ENCODE peak calls at places on chromosomes 7 and 10, in six cellular contexts. One of them, this sample, is unnamed.

GRCh38 chr10:69948261-69948660 is 104.4 kb upstream of the MACROH2A2 start:
- DNase-seq in hepatocyte: no peak
- DNase-seq in GM10248: no peak
- DNase-seq in HCT116: no peak
- DNase-seq in heart right ventricle: no peak
- DNase-seq in AG04450: no peak
- DNase-seq in this sample: no peak

GRCh38 chr7:30459591-30460245 is 18.9 kb downstream of the NOD1 start:
- DNase-seq in HCT116: no peak
- DNase-seq in hepatocyte: peak
- DNase-seq in AG04450: peak
- DNase-seq in GM10248: no peak
- DNase-seq in heart right ventricle: no peak
- DNase-seq in this sample: no peak

GRCh38 chr10:76315240-76315639 is 883.8 kb downstream of the LRMDA start:
- DNase-seq in hepatocyte: no peak
- DNase-seq in HCT116: no peak
- DNase-seq in heart right ventricle: no peak
- DNase-seq in AG04450: no peak
- DNase-seq in GM10248: no peak
- DNase-seq in this sample: no peak

GRCh38 chr7:69630292-69630691 is 32.0 kb downstream of the AUTS2 start:
- DNase-seq in hepatocyte: no peak
- DNase-seq in HCT116: no peak
- DNase-seq in GM10248: no peak
- DNase-seq in heart right ventricle: no peak
- DNase-seq in AG04450: no peak
- DNase-seq in this sample: no peak

GRCh38 chr10:63542835-63543575 is 21.8 kb downstream of the REEP3 start:
- DNase-seq in HCT116: peak
- DNase-seq in heart right ventricle: no peak
- DNase-seq in AG04450: no peak
- DNase-seq in hepatocyte: peak
- DNase-seq in GM10248: no peak
- DNase-seq in this sample: no peak

GRCh38 chr7:134892002-134892693 is 94.2 kb upstream of the AGBL3 start:
- DNase-seq in hepatocyte: no peak
- DNase-seq in HCT116: no peak
- DNase-seq in heart right ventricle: no peak
- DNase-seq in AG04450: peak
- DNase-seq in GM10248: no peak
- DNase-seq in this sample: no peak

GRCh38 chr7:151089893-151090730 is 3.8 kb downstream of the AGAP3 start:
- DNase-seq in GM10248: no peak
- DNase-seq in heart right ventricle: no peak
- DNase-seq in HCT116: no peak
- DNase-seq in hepatocyte: peak
- DNase-seq in AG04450: no peak
- DNase-seq in this sample: no peak

GRCh38 chr7:153943428-153944370 is 108.5 kb upstream of the DPP6 start:
- DNase-seq in AG04450: no peak
- DNase-seq in GM10248: no peak
- DNase-seq in heart right ventricle: no peak
- DNase-seq in hepatocyte: no peak
- DNase-seq in HCT116: no peak
- DNase-seq in this sample: no peak

GRCh38 chr10:132859084-132859855 is 73.3 kb upstream of the NKX6-2 start:
- DNase-seq in heart right ventricle: peak
- DNase-seq in hepatocyte: no peak
- DNase-seq in AG04450: no peak
- DNase-seq in HCT116: no peak
- DNase-seq in GM10248: no peak
- DNase-seq in this sample: no peak

GRCh38 chr7:101166909-101167644 is 1.7 kb upstream of the VGF start:
- DNase-seq in HCT116: no peak
- DNase-seq in heart right ventricle: no peak
- DNase-seq in hepatocyte: peak
- DNase-seq in GM10248: no peak
- DNase-seq in AG04450: no peak
- DNase-seq in this sample: no peak

GRCh38 chr7:98365863-98366561 is 34.9 kb downstream of the BAIAP2L1 start:
- DNase-seq in hepatocyte: no peak
- DNase-seq in HCT116: no peak
- DNase-seq in AG04450: no peak
- DNase-seq in GM10248: no peak
- DNase-seq in heart right ventricle: peak
- DNase-seq in this sample: no peak

GRCh38 chr7:40571796-40572195 is 437.0 kb downstream of the SUGCT start:
- DNase-seq in hepatocyte: no peak
- DNase-seq in GM10248: no peak
- DNase-seq in AG04450: no peak
- DNase-seq in heart right ventricle: no peak
- DNase-seq in HCT116: no peak
- DNase-seq in this sample: no peak

GRCh38 chr7:100065452-100066186 is 15.9 kb downstream of the ZNF3 start:
- DNase-seq in GM10248: no peak
- DNase-seq in AG04450: peak
- DNase-seq in hepatocyte: peak
- DNase-seq in heart right ventricle: no peak
- DNase-seq in HCT116: no peak
- DNase-seq in this sample: no peak

GRCh38 chr10:44195120-44196007 is 189.5 kb downstream of the CXCL12 start:
- DNase-seq in GM10248: no peak
- DNase-seq in hepatocyte: peak
- DNase-seq in HCT116: no peak
- DNase-seq in heart right ventricle: peak
- DNase-seq in AG04450: peak
- DNase-seq in this sample: no peak

GRCh38 chr7:126727930-126728331 is 524.8 kb downstream of the GRM8 start:
- DNase-seq in GM10248: no peak
- DNase-seq in AG04450: no peak
- DNase-seq in hepatocyte: no peak
- DNase-seq in heart right ventricle: no peak
- DNase-seq in HCT116: no peak
- DNase-seq in this sample: no peak

GRCh38 chr7:730501-731439 is 3.7 kb upstream of the PRKAR1B start:
- DNase-seq in HCT116: no peak
- DNase-seq in AG04450: peak
- DNase-seq in heart right ventricle: no peak
- DNase-seq in hepatocyte: no peak
- DNase-seq in GM10248: no peak
- DNase-seq in this sample: no peak

GRCh38 chr10:118856106-118856505 is 101.3 kb upstream of the CACUL1 start:
- DNase-seq in GM10248: no peak
- DNase-seq in HCT116: no peak
- DNase-seq in AG04450: no peak
- DNase-seq in heart right ventricle: no peak
- DNase-seq in hepatocyte: no peak
- DNase-seq in this sample: no peak

GRCh38 chr10:6247041-6247712 is 44.4 kb downstream of the PFKFB3 start:
- DNase-seq in GM10248: no peak
- DNase-seq in AG04450: no peak
- DNase-seq in hepatocyte: no peak
- DNase-seq in heart right ventricle: no peak
- DNase-seq in HCT116: no peak
- DNase-seq in this sample: no peak

GRCh38 chr10:94104316-94105060 is 110.8 kb downstream of the PLCE1 start:
- DNase-seq in heart right ventricle: no peak
- DNase-seq in hepatocyte: no peak
- DNase-seq in GM10248: no peak
- DNase-seq in AG04450: no peak
- DNase-seq in HCT116: no peak
- DNase-seq in this sample: no peak

GRCh38 chr7:158910254-158911053 is 54.1 kb downstream of the DYNC2I1 start:
- DNase-seq in HCT116: no peak
- DNase-seq in AG04450: no peak
- DNase-seq in GM10248: no peak
- DNase-seq in hepatocyte: no peak
- DNase-seq in heart right ventricle: no peak
- DNase-seq in this sample: no peak

GRCh38 chr7:131327049-131327625 is 539 bp upstream of the MKLN1 start:
- DNase-seq in GM10248: peak
- DNase-seq in HCT116: peak
- DNase-seq in hepatocyte: peak
- DNase-seq in heart right ventricle: no peak
- DNase-seq in AG04450: no peak
- DNase-seq in this sample: peak

GRCh38 chr10:119677904-119678755 is 26.9 kb downstream of the BAG3 start:
- DNase-seq in HCT116: no peak
- DNase-seq in GM10248: no peak
- DNase-seq in hepatocyte: no peak
- DNase-seq in AG04450: no peak
- DNase-seq in heart right ventricle: no peak
- DNase-seq in this sample: no peak

GRCh38 chr10:68082815-68083395 is 7.8 kb upstream of the HERC4 start:
- DNase-seq in HCT116: no peak
- DNase-seq in AG04450: no peak
- DNase-seq in GM10248: no peak
- DNase-seq in hepatocyte: no peak
- DNase-seq in heart right ventricle: no peak
- DNase-seq in this sample: no peak
- TF ChIP-seq CTCF in HCT116: peak
- TF ChIP-seq CTCF in AG04450: peak
- TF ChIP-seq CTCF in GM10248: peak
- TF ChIP-seq CTCF in hepatocyte: peak
- TF ChIP-seq CTCF in heart right ventricle: peak
- TF ChIP-seq CTCF in this sample: no peak

GRCh38 chr7:143305423-143306070 is 10.4 kb upstream of the CLCN1 start:
- DNase-seq in HCT116: peak
- DNase-seq in heart right ventricle: peak
- DNase-seq in AG04450: no peak
- DNase-seq in GM10248: no peak
- DNase-seq in hepatocyte: peak
- DNase-seq in this sample: peak
- TF ChIP-seq CTCF in HCT116: peak
- TF ChIP-seq CTCF in heart right ventricle: peak
- TF ChIP-seq CTCF in AG04450: peak
- TF ChIP-seq CTCF in GM10248: peak
- TF ChIP-seq CTCF in hepatocyte: peak
- TF ChIP-seq CTCF in this sample: peak

DNA sequence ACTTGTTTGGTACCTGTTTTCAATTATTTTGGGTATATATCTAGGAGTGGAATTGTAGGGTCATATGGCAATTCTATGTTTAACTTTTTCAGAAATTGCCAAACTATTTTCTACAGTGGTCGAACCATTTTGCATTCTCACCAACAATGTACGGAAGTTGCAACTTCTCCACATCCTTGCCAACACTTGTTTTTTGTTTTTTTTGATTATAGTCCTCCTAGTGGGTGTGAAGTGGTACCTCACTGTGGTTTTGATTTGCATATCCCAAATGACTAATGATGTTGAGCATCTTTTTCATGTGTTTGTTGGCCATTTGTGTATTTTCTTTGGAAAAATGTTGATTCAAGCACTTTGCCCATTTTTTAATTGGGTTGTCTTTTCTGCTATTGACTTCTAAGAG is 122.1 kb downstream of the RPS24 start:
- DNase-seq in heart right ventricle: no peak
- DNase-seq in AG04450: no peak
- DNase-seq in hepatocyte: no peak
- DNase-seq in HCT116: no peak
- DNase-seq in GM10248: no peak
- DNase-seq in this sample: no peak
- TF ChIP-seq CTCF in heart right ventricle: no peak
- TF ChIP-seq CTCF in AG04450: no peak
- TF ChIP-seq CTCF in hepatocyte: no peak
- TF ChIP-seq CTCF in HCT116: no peak
- TF ChIP-seq CTCF in GM10248: no peak
- TF ChIP-seq CTCF in this sample: no peak

GRCh38 chr7:19709249-19709578 is 377 bp upstream of the POLR1F start:
- DNase-seq in heart right ventricle: no peak
- DNase-seq in AG04450: no peak
- DNase-seq in hepatocyte: no peak
- DNase-seq in GM10248: no peak
- DNase-seq in HCT116: no peak
- DNase-seq in this sample: no peak
- TF ChIP-seq CTCF in heart right ventricle: peak
- TF ChIP-seq CTCF in AG04450: no peak
- TF ChIP-seq CTCF in hepatocyte: no peak
- TF ChIP-seq CTCF in GM10248: no peak
- TF ChIP-seq CTCF in HCT116: no peak
- TF ChIP-seq CTCF in this sample: no peak

GRCh38 chr7:70668606-70669358 is 463.2 kb upstream of the GALNT17 start:
- DNase-seq in AG04450: no peak
- DNase-seq in heart right ventricle: peak
- DNase-seq in hepatocyte: no peak
- DNase-seq in HCT116: no peak
- DNase-seq in GM10248: no peak
- DNase-seq in this sample: no peak
- TF ChIP-seq CTCF in AG04450: no peak
- TF ChIP-seq CTCF in heart right ventricle: no peak
- TF ChIP-seq CTCF in hepatocyte: no peak
- TF ChIP-seq CTCF in HCT116: no peak
- TF ChIP-seq CTCF in GM10248: no peak
- TF ChIP-seq CTCF in this sample: no peak

GRCh38 chr7:156539999-156540398 is 100.6 kb upstream of the RNF32 start:
- DNase-seq in HCT116: no peak
- DNase-seq in heart right ventricle: no peak
- DNase-seq in GM10248: no peak
- DNase-seq in hepatocyte: no peak
- DNase-seq in AG04450: no peak
- DNase-seq in this sample: no peak

GRCh38 chr7:156543699-156544098 is 96.9 kb upstream of the RNF32 start:
- DNase-seq in HCT116: no peak
- DNase-seq in hepatocyte: no peak
- DNase-seq in GM10248: no peak
- DNase-seq in heart right ventricle: no peak
- DNase-seq in AG04450: no peak
- DNase-seq in this sample: no peak

GRCh38 chr7:156537006-156537405 is 103.6 kb upstream of the RNF32 start:
- DNase-seq in HCT116: no peak
- DNase-seq in hepatocyte: no peak
- DNase-seq in heart right ventricle: no peak
- DNase-seq in GM10248: no peak
- DNase-seq in AG04450: no peak
- DNase-seq in this sample: no peak

GRCh38 chr7:156544199-156544598 is 96.4 kb upstream of the RNF32 start:
- DNase-seq in heart right ventricle: no peak
- DNase-seq in AG04450: no peak
- DNase-seq in GM10248: no peak
- DNase-seq in hepatocyte: no peak
- DNase-seq in HCT116: no peak
- DNase-seq in this sample: no peak

DNA sequence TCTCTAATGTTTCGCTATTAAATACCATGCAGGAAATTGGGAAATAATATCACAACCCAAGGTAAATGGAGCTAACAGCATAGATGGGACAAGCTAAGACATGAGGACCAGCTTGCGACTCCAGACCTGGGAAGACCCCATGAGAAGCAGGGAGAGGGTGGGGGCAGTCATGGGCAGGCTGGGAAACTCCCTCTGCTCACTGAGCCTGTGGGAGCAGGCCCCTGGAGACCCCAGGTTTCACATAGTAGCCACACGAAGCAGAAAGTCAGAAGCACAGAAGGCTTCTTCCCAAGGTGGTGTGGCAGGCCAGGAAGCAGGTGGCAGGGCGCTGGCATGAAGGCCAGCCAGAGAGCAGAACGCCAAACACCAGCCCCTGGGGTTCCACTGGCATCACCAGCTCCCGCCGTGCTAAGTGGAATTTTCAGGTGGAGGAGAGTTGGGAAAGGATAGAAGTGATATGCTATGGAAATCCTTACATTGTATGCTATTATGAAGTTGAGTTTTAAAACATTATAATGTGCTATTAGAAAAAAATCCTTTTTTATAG is 99.9 kb upstream of the RNF32 start:
- DNase-seq in AG04450: no peak
- DNase-seq in hepatocyte: no peak
- DNase-seq in HCT116: no peak
- DNase-seq in GM10248: no peak
- DNase-seq in heart right ventricle: no peak
- DNase-seq in this sample: no peak
- TF ChIP-seq CTCF in AG04450: no peak
- TF ChIP-seq CTCF in hepatocyte: no peak
- TF ChIP-seq CTCF in HCT116: no peak
- TF ChIP-seq CTCF in GM10248: no peak
- TF ChIP-seq CTCF in heart right ventricle: no peak
- TF ChIP-seq CTCF in this sample: no peak